ENCODE peak calls at places on chromosome 3, in seven cellular contexts. T is HCT116, G is GM12878, Z is K562, E is H1, D is SK-N-SH, S is HepG2. F is an unnamed sample.
A peak's percentile ranks its signal among the peaks of the same experiment; 100 is the strongest.

GRCh38 chr3:179687967-179688535 is 35.2 kb downstream of the USP13 start:
- DNase-seq in T (no peak), G (no peak), Z (no peak), E (no peak), D (no peak), S (no peak), F (no peak)

GRCh38 chr3:197256836-197257444 is 41.5 kb downstream of the DLG1 start:
- DNase-seq in T (peak; percentile 39), G (no peak), Z (peak; percentile 27), E (no peak), D (peak; percentile 5), S (peak; percentile 41), F (peak; percentile 24)

GRCh38 chr3:170309044-170309443 is 48.5 kb upstream of the SKIL start:
- DNase-seq in T (no peak), G (no peak), Z (no peak), E (no peak), D (no peak), S (no peak), F (no peak)

GRCh38 chr3:122969585-122970453 is 57.7 kb downstream of the SEMA5B start:
- DNase-seq in T (no peak), G (no peak), Z (no peak), E (no peak), D (no peak), S (no peak), F (no peak)

GRCh38 chr3:182052360-182052759 is 340.6 kb downstream of the SOX2 start:
- DNase-seq in T (no peak), G (no peak), Z (no peak), E (no peak), D (no peak), S (no peak), F (no peak)

GRCh38 chr3:172237121-172237742 is 197.9 kb downstream of the FNDC3B start:
- DNase-seq in T (no peak), G (no peak), Z (no peak), E (no peak), D (no peak), S (no peak), F (no peak)

GRCh38 chr3:45362768-45363167 is 25.6 kb upstream of the LARS2 start:
- DNase-seq in T (no peak), G (no peak), Z (no peak), E (no peak), D (no peak), S (no peak), F (no peak)

GRCh38 chr3:136750209-136750921 is 1.8 kb downstream of the STAG1 start:
- DNase-seq in T (no peak), G (no peak), Z (no peak), E (no peak), D (no peak), S (peak; percentile 9), F (no peak)

GRCh38 chr3:123652346-123652984 is 67.6 kb upstream of the HACD2 start:
- DNase-seq in T (peak; percentile 18), G (no peak), Z (peak; percentile 65), E (peak; percentile 44), D (peak; percentile 89), S (peak; percentile 62), F (peak; percentile 43)

GRCh38 chr3:69092030-69092513 is 7.3 kb downstream of the ARL6IP5 start:
- DNase-seq in T (no peak), G (no peak), Z (no peak), E (no peak), D (no peak), S (no peak), F (no peak)

GRCh38 chr3:10939556-10939955 is 53.0 kb upstream of the SLC6A1 start:
- DNase-seq in T (no peak), G (no peak), Z (no peak), E (no peak), D (no peak), S (no peak), F (no peak)

GRCh38 chr3:160225181-160226025 is at the start of gene C3orf80:
- DNase-seq in T (peak; percentile 21), G (no peak), Z (peak; percentile 56), E (no peak), D (peak; percentile 86), S (peak; percentile 12), F (no peak)

GRCh38 chr3:177362646-177363045 is 165.4 kb upstream of the TBL1XR1 start:
- DNase-seq in T (no peak), G (no peak), Z (no peak), E (no peak), D (no peak), S (no peak), F (no peak)

GRCh38 chr3:30347679-30348216 is 258.7 kb upstream of the TGFBR2 start:
- DNase-seq in T (no peak), G (no peak), Z (no peak), E (no peak), D (no peak), S (peak; percentile 87), F (peak; percentile 61)

GRCh38 chr3:50466177-50466576 is 37.3 kb downstream of the CACNA2D2 start:
- DNase-seq in T (no peak), G (no peak), Z (no peak), E (no peak), D (no peak), S (no peak), F (no peak)

GRCh38 chr3:111311709-111312235 is 230.2 kb upstream of the CD96 start:
- DNase-seq in T (no peak), G (no peak), Z (no peak), E (no peak), D (no peak), S (no peak), F (no peak)

GRCh38 chr3:50675179-50676030 is 678 bp downstream of the DOCK3 start:
- DNase-seq in T (no peak), G (no peak), Z (peak; percentile 32), E (no peak), D (peak; percentile 78), S (no peak), F (no peak)

GRCh38 chr3:61562042-61562809 is 855 bp downstream of the PTPRG start:
- DNase-seq in T (no peak), G (no peak), Z (no peak), E (no peak), D (peak; percentile 74), S (no peak), F (no peak)

GRCh38 chr3:50264389-50264963 is 4.5 kb upstream of the SEMA3B start:
- DNase-seq in T (peak; percentile 76), G (no peak), Z (peak; percentile 47), E (peak; percentile 94), D (peak; percentile 83), S (peak; percentile 98), F (no peak)

GRCh38 chr3:115272036-115272824 is 125.1 kb upstream of the ZBTB20 start:
- DNase-seq in T (no peak), G (no peak), Z (peak; percentile 7), E (no peak), D (peak; percentile 22), S (no peak), F (no peak)

GRCh38 chr3:138114431-138114918 is 933 bp downstream of the DZIP1L start:
- DNase-seq in T (no peak), G (no peak), Z (no peak), E (no peak), D (peak; percentile 64), S (peak; percentile 9), F (no peak)

GRCh38 chr3:171453175-171453868 is 6.9 kb downstream of the TNIK start:
- DNase-seq in T (no peak), G (no peak), Z (peak; percentile 54), E (no peak), D (no peak), S (no peak), F (no peak)

GRCh38 chr3:119598410-119599098 is 869 bp downstream of the PLA1A start:
- DNase-seq in T (no peak), G (peak; percentile 87), Z (no peak), E (no peak), D (no peak), S (no peak), F (no peak)
- H3K4me3 ChIP-seq in T (no peak overlapping the region), G (peak overlapping the region; percentile 43), Z (no peak overlapping the region), E (no peak overlapping the region), D (no peak overlapping the region), S (no peak overlapping the region), F (no peak overlapping the region)

GRCh38 chr3:193194417-193194816 is 46.6 kb upstream of the PLAAT1 start:
- DNase-seq in T (no peak), G (no peak), Z (no peak), E (no peak), D (no peak), S (no peak), F (no peak)

DNA sequence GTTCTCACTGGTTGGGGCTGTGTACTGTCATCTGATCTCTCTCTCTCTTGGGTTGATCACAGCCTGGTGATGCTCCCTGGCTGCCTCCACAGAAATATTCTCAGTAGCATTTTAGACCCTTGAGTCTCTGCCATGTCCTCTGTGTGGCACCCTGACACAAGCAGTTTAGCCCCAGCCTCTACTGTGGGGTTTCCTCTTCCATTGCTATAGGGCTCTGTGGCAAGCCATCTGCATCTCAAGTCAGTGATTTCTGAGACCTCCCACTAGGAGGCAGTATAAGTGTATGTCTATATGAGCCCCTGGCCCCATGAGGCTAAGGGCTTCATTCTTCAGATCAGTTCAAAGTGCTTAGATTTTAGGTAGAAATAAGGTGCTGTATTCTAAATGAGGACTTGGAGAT is 50.6 kb upstream of the PLAAT1 start:
- DNase-seq in T (peak; percentile 19), G (no peak), Z (peak; percentile 12), E (peak; percentile 60), D (peak; percentile 44), S (peak; percentile 23), F (no peak)
- TF ChIP-seq SIN3A in T (no peak), G (no peak), Z (no peak), E (no peak), D (no peak), S (no peak), F (no peak)

GRCh38 chr3:130543322-130543721 is 26.3 kb downstream of the COL6A6 start:
- DNase-seq in T (no peak), G (no peak), Z (no peak), E (no peak), D (no peak), S (no peak), F (no peak)

GRCh38 chr3:130546920-130547679 is 30.1 kb downstream of the COL6A6 start:
- DNase-seq in T (no peak), G (no peak), Z (no peak), E (no peak), D (no peak), S (no peak), F (no peak)

GRCh38 chr3:130548356-130548755 is 31.4 kb downstream of the COL6A6 start:
- DNase-seq in T (no peak), G (no peak), Z (no peak), E (no peak), D (peak; percentile 42), S (no peak), F (no peak)
- H3K4me3 ChIP-seq in T (no peak overlapping the region), G (no peak overlapping the region), Z (no peak overlapping the region), E (no peak overlapping the region), D (no peak overlapping the region), S (no peak overlapping the region), F (no peak overlapping the region)

GRCh38 chr3:46490338-46491084 is 7.3 kb upstream of the RTP3 start:
- DNase-seq in T (no peak), G (no peak), Z (no peak), E (no peak), D (no peak), S (no peak), F (no peak)

GRCh38 chr3:46489406-46489805 is 8.4 kb upstream of the RTP3 start:
- DNase-seq in T (no peak), G (no peak), Z (no peak), E (no peak), D (no peak), S (no peak), F (no peak)

GRCh38 chr3:46492890-46493547 is 4.8 kb upstream of the RTP3 start:
- DNase-seq in T (no peak), G (no peak), Z (no peak), E (no peak), D (no peak), S (no peak), F (no peak)

GRCh38 chr3:46489875-46490274 is 7.9 kb upstream of the RTP3 start:
- DNase-seq in T (no peak), G (no peak), Z (no peak), E (no peak), D (no peak), S (no peak), F (no peak)

GRCh38 chr3:46491089-46492070 is 6.4 kb upstream of the RTP3 start:
- DNase-seq in T (no peak), G (no peak), Z (no peak), E (no peak), D (no peak), S (no peak), F (no peak)
- TF ChIP-seq SIN3A in T (no peak), G (no peak), Z (no peak), E (no peak), D (no peak), S (no peak), F (no peak)